ENCODE peak calls at places on chromosomes 4 and X, in ten cellular contexts. K is neural crest cell; I is RWPE1; E is pancreas; Q is CD4-positive, alpha-beta T cell; L is NB4; Y is H9; W is stomach; Z is mammary epithelial cell; X is cardiac muscle cell. C is an unnamed sample.

GRCh38 chrX:135435139-135435922 is 13.6 kb downstream of the SMIM10L2A start:
- DNase-seq in K (no peak), I (no peak), E (no peak), Q (no peak), L (no peak), Y (no peak), W (no peak), Z (no peak), X (no peak), C (no peak)

GRCh38 chr4:15702941-15703403 is at the start of gene BST1:
- DNase-seq in K (no peak), I (no peak), E (peak; percentile 24), Q (peak; percentile 39), L (peak; percentile 85), Y (peak; percentile 55), W (peak; percentile 64), Z (peak; percentile 23), X (no peak), C (peak; percentile 57)

GRCh38 chr4:141713771-141714445 is 77.5 kb downstream of the IL15 start:
- DNase-seq in K (no peak), I (peak; percentile 57), E (no peak), Q (no peak), L (no peak), Y (no peak), W (no peak), Z (peak; percentile 68), X (no peak), C (no peak)

GRCh38 chr4:15144249-15144966 is 142.1 kb downstream of the CPEB2 start:
- DNase-seq in K (no peak), I (no peak), E (no peak), Q (no peak), L (no peak), Y (no peak), W (no peak), Z (no peak), X (no peak), C (no peak)

GRCh38 chrX:139126493-139126892 is 404.0 kb upstream of the F9 start:
- DNase-seq in K (no peak), I (no peak), E (peak; percentile 30), Q (no peak), L (peak; percentile 49), Y (peak; percentile 62), W (peak; percentile 57), Z (peak; percentile 20), X (peak; percentile 64), C (peak; percentile 36)

GRCh38 chrX:41759817-41760216 is 35.8 kb downstream of the GPR82 start:
- DNase-seq in K (no peak), I (no peak), E (no peak), Q (no peak), L (peak; percentile 61), Y (no peak), W (no peak), Z (peak; percentile 3), X (peak; percentile 38), C (peak; percentile 7)

GRCh38 chr4:26823583-26823982 is 37.1 kb upstream of the STIM2 start:
- DNase-seq in K (no peak), I (no peak), E (no peak), Q (no peak), L (no peak), Y (no peak), W (no peak), Z (no peak), X (no peak), C (no peak)

GRCh38 chr4:48974979-48975640 is 11.0 kb upstream of the CWH43 start:
- DNase-seq in K (no peak), I (no peak), E (no peak), Q (no peak), L (no peak), Y (no peak), W (no peak), Z (no peak), X (no peak), C (no peak)

GRCh38 chr4:153620352-153620751 is 63.7 kb upstream of the TLR2 start:
- DNase-seq in K (no peak), I (no peak), E (no peak), Q (no peak), L (no peak), Y (no peak), W (no peak), Z (no peak), X (no peak), C (no peak)

GRCh38 chr4:152106113-152106763 is 345.4 kb upstream of the GATB start:
- DNase-seq in K (no peak), I (peak; percentile 90), E (no peak), Q (no peak), L (peak; percentile 27), Y (no peak), W (peak; percentile 66), Z (peak; percentile 92), X (no peak), C (peak; percentile 28)

GRCh38 chr4:25817059-25817681 is 45.6 kb downstream of the SEL1L3 start:
- DNase-seq in K (no peak), I (peak; percentile 15), E (no peak), Q (no peak), L (no peak), Y (no peak), W (no peak), Z (peak; percentile 5), X (no peak), C (no peak)

GRCh38 chr4:73832651-73833237 is 3.7 kb upstream of the CXCL6 start:
- DNase-seq in K (no peak), I (no peak), E (no peak), Q (no peak), L (peak; percentile 31), Y (no peak), W (no peak), Z (peak; percentile 83), X (no peak), C (no peak)

GRCh38 chr4:172809319-172809718 is 359.3 kb upstream of the GALNT7 start:
- DNase-seq in K (peak; percentile 16), I (no peak), E (no peak), Q (no peak), L (no peak), Y (peak; percentile 91), W (no peak), Z (no peak), X (peak; percentile 13), C (no peak)

GRCh38 chr4:145044341-145044740 is 53.7 kb downstream of the ANAPC10 start:
- DNase-seq in K (no peak), I (no peak), E (no peak), Q (no peak), L (no peak), Y (no peak), W (no peak), Z (no peak), X (no peak), C (no peak)

GRCh38 chr4:20318899-20319291 is 67.2 kb downstream of the SLIT2 start:
- DNase-seq in K (no peak), I (no peak), E (no peak), Q (no peak), L (no peak), Y (no peak), W (no peak), Z (no peak), X (no peak), C (no peak)

GRCh38 chr4:152864361-152864760 is 71.8 kb upstream of the FHDC1 start:
- DNase-seq in K (no peak), I (no peak), E (no peak), Q (no peak), L (no peak), Y (no peak), W (no peak), Z (no peak), X (no peak), C (no peak)

GRCh38 chrX:37783284-37783683 is 3.4 kb downstream of the CYBB start:
- DNase-seq in K (no peak), I (no peak), E (no peak), Q (no peak), L (peak; percentile 83), Y (no peak), W (no peak), Z (no peak), X (no peak), C (no peak)

GRCh38 chr4:57249083-57249482 is 138.9 kb upstream of the IGFBP7 start:
- DNase-seq in K (no peak), I (peak; percentile 64), E (no peak), Q (no peak), L (no peak), Y (no peak), W (no peak), Z (peak; percentile 85), X (no peak), C (no peak)

GRCh38 chr4:152117501-152117900 is 356.7 kb upstream of the GATB start:
- DNase-seq in K (no peak), I (no peak), E (no peak), Q (no peak), L (no peak), Y (no peak), W (no peak), Z (no peak), X (no peak), C (no peak)

GRCh38 chrX:138057883-138058282 is 492.0 kb downstream of the ZIC3 start:
- DNase-seq in K (no peak), I (no peak), E (no peak), Q (no peak), L (no peak), Y (no peak), W (no peak), Z (no peak), X (no peak), C (no peak)

GRCh38 chrX:115988825-115989224 is 181.7 kb upstream of the AGTR2 start:
- DNase-seq in K (no peak), I (no peak), E (no peak), Q (no peak), L (peak; percentile 6), Y (no peak), W (no peak), Z (no peak), X (no peak), C (no peak)
- TF ChIP-seq CTCF in K (peak; percentile 61), I (no peak), E (no peak), Q (no peak), L (no peak), Y (peak; percentile 74), W (no peak), Z (no peak), X (no peak), C (peak; percentile 16)

GRCh38 chr4:52160859-52161258 is 109.8 kb downstream of the SPATA18 start:
- DNase-seq in K (no peak), I (no peak), E (no peak), Q (no peak), L (no peak), Y (no peak), W (no peak), Z (no peak), X (no peak), C (no peak)
- TF ChIP-seq CTCF in K (no peak), I (no peak), E (no peak), Q (no peak), L (no peak), Y (no peak), W (no peak), Z (no peak), X (no peak), C (no peak)

GRCh38 chr4:82578935-82579334 is 17.1 kb upstream of the TMEM150C start:
- DNase-seq in K (no peak), I (no peak), E (no peak), Q (no peak), L (no peak), Y (no peak), W (no peak), Z (no peak), X (no peak), C (no peak)
- TF ChIP-seq CTCF in K (peak; percentile 13), I (no peak), E (no peak), Q (no peak), L (no peak), Y (peak; percentile 58), W (no peak), Z (peak; percentile 21), X (peak; percentile 24), C (peak; percentile 35)

GRCh38 chr4:2962099-2962455 is 1.1 kb downstream of the NOP14 start:
- DNase-seq in K (no peak), I (no peak), E (no peak), Q (no peak), L (peak; percentile 71), Y (no peak), W (no peak), Z (no peak), X (no peak), C (no peak)
- TF ChIP-seq CTCF in K (peak; percentile 28), I (peak; percentile 24), E (no peak), Q (no peak), L (no peak), Y (no peak), W (no peak), Z (peak; percentile 10), X (peak; percentile 5), C (no peak)